ENCODE peak calls at places on chromosome 15, in nine cellular contexts. Z is stimulated activated CD8-positive, alpha-beta memory T cell treated with anti-CD3 and anti-CD28 coated beads, Interleukin-15, amount 100 ng/mL, for 4 hours; E is central memory CD4-positive, alpha-beta T cell; K is T-helper 1 cell; U is activated T-helper 9 cell treated with anti-CD3 and anti-CD28 coated beads, Interleukin-2, amount 50 U/mL, for 16 hours; M is activated CD4-positive, alpha-beta T cell treated with anti-CD3 and anti-CD28 coated beads for 4 hours; J is globus pallidus; R is stimulated activated CD4-positive, alpha-beta T cell treated with anti-CD3 and anti-CD28 coated beads, Interleukin-15, amount 100 ng/mL, for 1 hour; F is Peyer's patch. O is an unnamed sample.
A peak's percentile ranks its signal among the peaks of the same experiment; 100 is the strongest.

GRCh38 chr15:95887666-95888480 is 442.6 kb upstream of the NR2F2 start:
- DNase-seq in Z (no peak), E (no peak), K (no peak), U (no peak), M (no peak), J (no peak), R (no peak), F (no peak), O (no peak)

GRCh38 chr15:38768970-38769369 is 204.4 kb upstream of the RASGRP1 start:
- DNase-seq in Z (no peak), E (no peak), K (no peak), U (no peak), M (no peak), J (no peak), R (no peak), F (no peak), O (no peak)

GRCh38 chr15:80246425-80246894 is 5.6 kb downstream of the CTXND1 start:
- DNase-seq in Z (no peak), E (no peak), K (no peak), U (no peak), M (no peak), J (peak; percentile 71), R (no peak), F (no peak), O (peak; percentile 50)

GRCh38 chr15:78739996-78740903 is 71.0 kb downstream of the ADAMTS7 start:
- DNase-seq in Z (no peak), E (no peak), K (no peak), U (no peak), M (no peak), J (no peak), R (no peak), F (peak; percentile 81), O (no peak)

GRCh38 chr15:83850846-83851245 is 196.9 kb downstream of the ADAMTSL3 start:
- DNase-seq in Z (no peak), E (no peak), K (no peak), U (no peak), M (no peak), J (no peak), R (no peak), F (no peak), O (no peak)

GRCh38 chr15:101024111-101024695 is 105.0 kb downstream of the LRRK1 start:
- DNase-seq in Z (no peak), E (no peak), K (no peak), U (no peak), M (no peak), J (no peak), R (no peak), F (no peak), O (no peak)

GRCh38 chr15:67181221-67181639 is 73.2 kb downstream of the AAGAB start:
- DNase-seq in Z (no peak), E (no peak), K (no peak), U (no peak), M (no peak), J (no peak), R (no peak), F (peak; percentile 34), O (no peak)

GRCh38 chr15:85351965-85352364 is 28.4 kb upstream of the AKAP13 start:
- DNase-seq in Z (no peak), E (no peak), K (no peak), U (no peak), M (no peak), J (no peak), R (no peak), F (no peak), O (no peak)

GRCh38 chr15:48330855-48331795 is at the start of gene DUT:
- DNase-seq in Z (peak; percentile 48), E (peak; percentile 84), K (peak; percentile 75), U (peak; percentile 72), M (peak; percentile 80), J (peak; percentile 80), R (peak; percentile 60), F (peak; percentile 86), O (peak; percentile 86)

GRCh38 chr15:56428821-56429458 is 36.0 kb downstream of the MNS1 start:
- DNase-seq in Z (no peak), E (no peak), K (no peak), U (no peak), M (no peak), J (peak; percentile 24), R (no peak), F (no peak), O (no peak)

GRCh38 chr15:59976480-59976879 is 27.6 kb upstream of the FOXB1 start:
- DNase-seq in Z (peak; percentile 21), E (peak; percentile 86), K (peak; percentile 35), U (no peak), M (peak; percentile 27), J (no peak), R (peak; percentile 14), F (no peak), O (no peak)

GRCh38 chr15:77112819-77113569 is 42.1 kb upstream of the TSPAN3 start:
- DNase-seq in Z (no peak), E (no peak), K (no peak), U (no peak), M (no peak), J (no peak), R (no peak), F (no peak), O (no peak)

GRCh38 chr15:47523669-47524068 is 193.6 kb upstream of the SEMA6D start:
- DNase-seq in Z (no peak), E (no peak), K (no peak), U (no peak), M (no peak), J (no peak), R (no peak), F (no peak), O (no peak)

GRCh38 chr15:90934256-90934948 is 683 bp upstream of the UNC45A start:
- DNase-seq in Z (peak; percentile 67), E (peak; percentile 80), K (peak; percentile 74), U (peak; percentile 81), M (peak; percentile 84), J (peak; percentile 89), R (peak; percentile 64), F (peak; percentile 93), O (peak; percentile 87)

GRCh38 chr15:60118146-60118545 is 114.0 kb downstream of the FOXB1 start:
- DNase-seq in Z (no peak), E (no peak), K (no peak), U (no peak), M (no peak), J (no peak), R (no peak), F (no peak), O (no peak)

GRCh38 chr15:22949074-22949547 is 31.1 kb downstream of the CYFIP1 start:
- DNase-seq in Z (no peak), E (no peak), K (no peak), U (no peak), M (no peak), J (peak; percentile 24), R (no peak), F (no peak), O (no peak)

GRCh38 chr15:20344601-20345400 is 196.8 kb downstream of the GOLGA6L6 start:
- DNase-seq in Z (no peak), E (no peak), K (no peak), U (no peak), M (peak; percentile 5), J (no peak), R (no peak), F (peak; percentile 39), O (no peak)

GRCh38 chr15:84781505-84781904 is 33.1 kb downstream of the ZNF592 start:
- DNase-seq in Z (no peak), E (no peak), K (no peak), U (no peak), M (no peak), J (no peak), R (no peak), F (no peak), O (no peak)

GRCh38 chr15:96334705-96335428 is 4.4 kb downstream of the NR2F2 start:
- DNase-seq in Z (no peak), E (no peak), K (no peak), U (no peak), M (no peak), J (no peak), R (no peak), F (no peak), O (no peak)

GRCh38 chr15:87672309-87672897 is 584.1 kb downstream of the NTRK3 start:
- DNase-seq in Z (no peak), E (no peak), K (no peak), U (no peak), M (no peak), J (peak; percentile 6), R (no peak), F (no peak), O (no peak)

GRCh38 chr15:32824777-32825176 is 107.0 kb downstream of the GREM1 start:
- DNase-seq in Z (no peak), E (no peak), K (no peak), U (no peak), M (no peak), J (no peak), R (no peak), F (no peak), O (no peak)

GRCh38 chr15:74403981-74404563 is 29.7 kb downstream of the SEMA7A start:
- DNase-seq in Z (no peak), E (no peak), K (no peak), U (no peak), M (no peak), J (no peak), R (no peak), F (no peak), O (peak; percentile 52)

GRCh38 chr15:60370804-60371700 is 26.7 kb downstream of the ANXA2 start:
- DNase-seq in Z (no peak), E (no peak), K (no peak), U (no peak), M (peak; percentile 34), J (no peak), R (no peak), F (no peak), O (no peak)

GRCh38 chr15:43776101-43776717 is 557 bp downstream of the ELL3 start:
- DNase-seq in Z (no peak), E (peak; percentile 7), K (no peak), U (no peak), M (peak; percentile 25), J (no peak), R (no peak), F (peak; percentile 74), O (no peak)

GRCh38 chr15:57595011-57595866 is 3.5 kb downstream of the MYZAP start:
- DNase-seq in Z (no peak), E (no peak), K (no peak), U (no peak), M (no peak), J (no peak), R (no peak), F (no peak), O (no peak)

GRCh38 chr15:39281094-39281493 is 299.8 kb upstream of the THBS1 start:
- DNase-seq in Z (no peak), E (no peak), K (no peak), U (no peak), M (no peak), J (no peak), R (no peak), F (no peak), O (no peak)

GRCh38 chr15:44536298-44536961 is 517 bp upstream of the EIF3J start:
- DNase-seq in Z (peak; percentile 42), E (no peak), K (no peak), U (no peak), M (no peak), J (peak; percentile 93), R (no peak), F (peak; percentile 92), O (peak; percentile 85)

GRCh38 chr15:66046326-66046725 is 177.0 kb downstream of the RAB11A start:
- DNase-seq in Z (no peak), E (no peak), K (no peak), U (no peak), M (no peak), J (no peak), R (no peak), F (no peak), O (no peak)

GRCh38 chr15:39407116-39407515 is 173.8 kb upstream of the THBS1 start:
- DNase-seq in Z (no peak), E (no peak), K (no peak), U (no peak), M (no peak), J (no peak), R (no peak), F (no peak), O (no peak)

GRCh38 chr15:84598250-84598649 is 2.6 kb upstream of the ZSCAN2 start:
- DNase-seq in Z (no peak), E (peak; percentile 72), K (peak; percentile 7), U (no peak), M (peak; percentile 19), J (peak; percentile 68), R (no peak), F (no peak), O (peak; percentile 12)

GRCh38 chr15:49901867-49902775 is 216.9 kb downstream of the ATP8B4 start:
- DNase-seq in Z (no peak), E (no peak), K (no peak), U (no peak), M (no peak), J (peak; percentile 78), R (no peak), F (no peak), O (peak; percentile 72)

O was measured in putamen.